ENCODE peak calls at places on chromosomes 13 and 19, in seven cellular contexts. One of them, this sample, is unnamed.

GRCh38 chr19:15194938-15195337 is 5.9 kb downstream of the NOTCH3 start:
- DNase-seq in ACHN: no peak
- DNase-seq in skeletal muscle cell: no peak
- DNase-seq in non-pigmented ciliary epithelial cell: no peak
- DNase-seq in NCI-H774: no peak
- DNase-seq in progenitor cell of endocrine pancreas: no peak
- DNase-seq in H9: no peak
- DNase-seq in this sample: no peak

GRCh38 chr13:29513981-29514719 is 81.3 kb downstream of the SLC7A1 start:
- DNase-seq in ACHN: no peak
- DNase-seq in skeletal muscle cell: no peak
- DNase-seq in non-pigmented ciliary epithelial cell: no peak
- DNase-seq in NCI-H774: no peak
- DNase-seq in progenitor cell of endocrine pancreas: no peak
- DNase-seq in H9: no peak
- DNase-seq in this sample: no peak

GRCh38 chr19:38715540-38715939 is 28.7 kb downstream of the CAPN12 start:
- DNase-seq in ACHN: no peak
- DNase-seq in skeletal muscle cell: no peak
- DNase-seq in non-pigmented ciliary epithelial cell: no peak
- DNase-seq in NCI-H774: no peak
- DNase-seq in progenitor cell of endocrine pancreas: no peak
- DNase-seq in H9: no peak
- DNase-seq in this sample: no peak

GRCh38 chr19:45087531-45087930 is 5.4 kb upstream of the PPP1R37 start:
- DNase-seq in ACHN: no peak
- DNase-seq in skeletal muscle cell: no peak
- DNase-seq in non-pigmented ciliary epithelial cell: no peak
- DNase-seq in NCI-H774: no peak
- DNase-seq in progenitor cell of endocrine pancreas: no peak
- DNase-seq in H9: no peak
- DNase-seq in this sample: no peak

GRCh38 chr19:55477905-55478304 is 1.5 kb downstream of the ZNF628 start:
- DNase-seq in ACHN: no peak
- DNase-seq in skeletal muscle cell: no peak
- DNase-seq in non-pigmented ciliary epithelial cell: no peak
- DNase-seq in NCI-H774: no peak
- DNase-seq in progenitor cell of endocrine pancreas: no peak
- DNase-seq in H9: no peak
- DNase-seq in this sample: no peak

GRCh38 chr13:28220166-28220565 is 81.8 kb downstream of the PAN3 start:
- DNase-seq in ACHN: no peak
- DNase-seq in skeletal muscle cell: peak
- DNase-seq in non-pigmented ciliary epithelial cell: no peak
- DNase-seq in NCI-H774: no peak
- DNase-seq in progenitor cell of endocrine pancreas: no peak
- DNase-seq in H9: no peak
- DNase-seq in this sample: no peak

GRCh38 chr13:35703061-35703460 is 226.6 kb upstream of the MAB21L1 start:
- DNase-seq in ACHN: no peak
- DNase-seq in skeletal muscle cell: no peak
- DNase-seq in non-pigmented ciliary epithelial cell: no peak
- DNase-seq in NCI-H774: no peak
- DNase-seq in progenitor cell of endocrine pancreas: no peak
- DNase-seq in H9: no peak
- DNase-seq in this sample: no peak

GRCh38 chr19:38596057-38596981 is 21.4 kb downstream of the MAP4K1 start:
- DNase-seq in ACHN: peak
- DNase-seq in skeletal muscle cell: no peak
- DNase-seq in non-pigmented ciliary epithelial cell: no peak
- DNase-seq in NCI-H774: peak
- DNase-seq in progenitor cell of endocrine pancreas: peak
- DNase-seq in H9: peak
- DNase-seq in this sample: no peak

GRCh38 chr13:98978280-98978679 is 416 bp upstream of the DOCK9 start:
- DNase-seq in ACHN: peak
- DNase-seq in skeletal muscle cell: peak
- DNase-seq in non-pigmented ciliary epithelial cell: peak
- DNase-seq in NCI-H774: no peak
- DNase-seq in progenitor cell of endocrine pancreas: no peak
- DNase-seq in H9: no peak
- DNase-seq in this sample: peak

GRCh38 chr19:33715462-33715861 is 81.2 kb upstream of the KCTD15 start:
- DNase-seq in ACHN: no peak
- DNase-seq in skeletal muscle cell: no peak
- DNase-seq in non-pigmented ciliary epithelial cell: no peak
- DNase-seq in NCI-H774: no peak
- DNase-seq in progenitor cell of endocrine pancreas: no peak
- DNase-seq in H9: no peak
- DNase-seq in this sample: no peak

GRCh38 chr19:47231215-47232054 is 436 bp upstream of the BBC3 start:
- DNase-seq in ACHN: peak
- DNase-seq in skeletal muscle cell: peak
- DNase-seq in non-pigmented ciliary epithelial cell: peak
- DNase-seq in NCI-H774: peak
- DNase-seq in progenitor cell of endocrine pancreas: peak
- DNase-seq in H9: peak
- DNase-seq in this sample: peak

GRCh38 chr19:3335431-3336350 is 30.7 kb upstream of the NFIC start:
- DNase-seq in ACHN: peak
- DNase-seq in skeletal muscle cell: no peak
- DNase-seq in non-pigmented ciliary epithelial cell: no peak
- DNase-seq in NCI-H774: no peak
- DNase-seq in progenitor cell of endocrine pancreas: no peak
- DNase-seq in H9: no peak
- DNase-seq in this sample: peak

GRCh38 chr13:33017410-33017929 is 1.2 kb downstream of the KL start:
- DNase-seq in ACHN: peak
- DNase-seq in skeletal muscle cell: peak
- DNase-seq in non-pigmented ciliary epithelial cell: no peak
- DNase-seq in NCI-H774: no peak
- DNase-seq in progenitor cell of endocrine pancreas: no peak
- DNase-seq in H9: peak
- DNase-seq in this sample: no peak

GRCh38 chr19:29563688-29564087 is 37.9 kb downstream of the VSTM2B start:
- DNase-seq in ACHN: no peak
- DNase-seq in skeletal muscle cell: no peak
- DNase-seq in non-pigmented ciliary epithelial cell: no peak
- DNase-seq in NCI-H774: no peak
- DNase-seq in progenitor cell of endocrine pancreas: no peak
- DNase-seq in H9: no peak
- DNase-seq in this sample: no peak

GRCh38 chr13:101303512-101303911 is 112.8 kb downstream of the NALCN start:
- DNase-seq in ACHN: no peak
- DNase-seq in skeletal muscle cell: no peak
- DNase-seq in non-pigmented ciliary epithelial cell: no peak
- DNase-seq in NCI-H774: no peak
- DNase-seq in progenitor cell of endocrine pancreas: no peak
- DNase-seq in H9: no peak
- DNase-seq in this sample: no peak

GRCh38 chr13:95002126-95002525 is 289.8 kb upstream of the SOX21 start:
- DNase-seq in ACHN: no peak
- DNase-seq in skeletal muscle cell: no peak
- DNase-seq in non-pigmented ciliary epithelial cell: no peak
- DNase-seq in NCI-H774: no peak
- DNase-seq in progenitor cell of endocrine pancreas: no peak
- DNase-seq in H9: no peak
- DNase-seq in this sample: no peak

GRCh38 chr13:101709952-101710351 is 257.5 kb downstream of the ITGBL1 start:
- DNase-seq in ACHN: no peak
- DNase-seq in skeletal muscle cell: no peak
- DNase-seq in non-pigmented ciliary epithelial cell: no peak
- DNase-seq in NCI-H774: peak
- DNase-seq in progenitor cell of endocrine pancreas: no peak
- DNase-seq in H9: no peak
- DNase-seq in this sample: no peak

GRCh38 chr19:44988896-44989563 is 12.2 kb upstream of the RELB start:
- DNase-seq in ACHN: peak
- DNase-seq in skeletal muscle cell: peak
- DNase-seq in non-pigmented ciliary epithelial cell: peak
- DNase-seq in NCI-H774: no peak
- DNase-seq in progenitor cell of endocrine pancreas: peak
- DNase-seq in H9: peak
- DNase-seq in this sample: peak

GRCh38 chr13:39777527-39778061 is 122.1 kb downstream of the COG6 start:
- DNase-seq in ACHN: peak
- DNase-seq in skeletal muscle cell: peak
- DNase-seq in non-pigmented ciliary epithelial cell: peak
- DNase-seq in NCI-H774: no peak
- DNase-seq in progenitor cell of endocrine pancreas: no peak
- DNase-seq in H9: no peak
- DNase-seq in this sample: peak

GRCh38 chr19:21482863-21483276 is 22.5 kb upstream of the ZNF429 start:
- DNase-seq in ACHN: no peak
- DNase-seq in skeletal muscle cell: no peak
- DNase-seq in non-pigmented ciliary epithelial cell: no peak
- DNase-seq in NCI-H774: no peak
- DNase-seq in progenitor cell of endocrine pancreas: no peak
- DNase-seq in H9: peak
- DNase-seq in this sample: no peak

GRCh38 chr19:18366027-18366435 is 19.9 kb upstream of the GDF15 start:
- DNase-seq in ACHN: no peak
- DNase-seq in skeletal muscle cell: no peak
- DNase-seq in non-pigmented ciliary epithelial cell: no peak
- DNase-seq in NCI-H774: no peak
- DNase-seq in progenitor cell of endocrine pancreas: no peak
- DNase-seq in H9: no peak
- DNase-seq in this sample: no peak

GRCh38 chr19:56538761-56539263 is at the start of gene ZFP28:
- DNase-seq in ACHN: no peak
- DNase-seq in skeletal muscle cell: no peak
- DNase-seq in non-pigmented ciliary epithelial cell: no peak
- DNase-seq in NCI-H774: no peak
- DNase-seq in progenitor cell of endocrine pancreas: peak
- DNase-seq in H9: peak
- DNase-seq in this sample: peak

GRCh38 chr13:42876270-42876714 is 94.9 kb downstream of the FAM216B start:
- DNase-seq in ACHN: no peak
- DNase-seq in skeletal muscle cell: no peak
- DNase-seq in non-pigmented ciliary epithelial cell: no peak
- DNase-seq in NCI-H774: no peak
- DNase-seq in progenitor cell of endocrine pancreas: no peak
- DNase-seq in H9: peak
- DNase-seq in this sample: no peak

GRCh38 chr13:112013665-112014064 is 53.3 kb upstream of the SOX1 start:
- DNase-seq in ACHN: no peak
- DNase-seq in skeletal muscle cell: no peak
- DNase-seq in non-pigmented ciliary epithelial cell: no peak
- DNase-seq in NCI-H774: no peak
- DNase-seq in progenitor cell of endocrine pancreas: no peak
- DNase-seq in H9: no peak
- DNase-seq in this sample: no peak

GRCh38 chr13:40987606-40988280 is 31.4 kb downstream of the ELF1 start:
- DNase-seq in ACHN: no peak
- DNase-seq in skeletal muscle cell: no peak
- DNase-seq in non-pigmented ciliary epithelial cell: no peak
- DNase-seq in NCI-H774: no peak
- DNase-seq in progenitor cell of endocrine pancreas: no peak
- DNase-seq in H9: no peak
- DNase-seq in this sample: no peak

GRCh38 chr19:46955114-46955812 is 64.4 kb upstream of the NPAS1 start:
- DNase-seq in ACHN: no peak
- DNase-seq in skeletal muscle cell: no peak
- DNase-seq in non-pigmented ciliary epithelial cell: no peak
- DNase-seq in NCI-H774: no peak
- DNase-seq in progenitor cell of endocrine pancreas: no peak
- DNase-seq in H9: no peak
- DNase-seq in this sample: peak

GRCh38 chr13:112965103-112965502 is 3.9 kb upstream of the MCF2L start:
- DNase-seq in ACHN: no peak
- DNase-seq in skeletal muscle cell: no peak
- DNase-seq in non-pigmented ciliary epithelial cell: no peak
- DNase-seq in NCI-H774: peak
- DNase-seq in progenitor cell of endocrine pancreas: no peak
- DNase-seq in H9: no peak
- DNase-seq in this sample: no peak

This sample was measured in H4.